ENCODE peak calls at places on chromosomes 7 and 10, in ten cellular contexts. One of them, this sample, is unnamed.

GRCh38 chr10:127313996-127314700 is 117.8 kb upstream of the INSYN2A start:
- DNase-seq in MM.1S: no peak
- DNase-seq in HepG2: no peak
- DNase-seq in breast epithelium: no peak
- DNase-seq in OCI-LY7: no peak
- DNase-seq in gastrocnemius medialis: no peak
- DNase-seq in left ventricle myocardium inferior: no peak
- DNase-seq in heart left ventricle: no peak
- DNase-seq in coronary artery: no peak
- DNase-seq in adrenal gland: no peak
- DNase-seq in this sample: no peak

GRCh38 chr10:79142064-79142491 is 73.3 kb downstream of the ZMIZ1 start:
- DNase-seq in MM.1S: no peak
- DNase-seq in HepG2: no peak
- DNase-seq in breast epithelium: no peak
- DNase-seq in OCI-LY7: no peak
- DNase-seq in gastrocnemius medialis: no peak
- DNase-seq in left ventricle myocardium inferior: no peak
- DNase-seq in heart left ventricle: no peak
- DNase-seq in coronary artery: no peak
- DNase-seq in adrenal gland: no peak
- DNase-seq in this sample: no peak

GRCh38 chr7:155375337-155376277 is 77.9 kb downstream of the INSIG1 start:
- DNase-seq in MM.1S: no peak
- DNase-seq in HepG2: no peak
- DNase-seq in breast epithelium: no peak
- DNase-seq in OCI-LY7: no peak
- DNase-seq in gastrocnemius medialis: no peak
- DNase-seq in left ventricle myocardium inferior: no peak
- DNase-seq in heart left ventricle: no peak
- DNase-seq in coronary artery: no peak
- DNase-seq in adrenal gland: no peak
- DNase-seq in this sample: no peak

GRCh38 chr7:1114505-1114904 is 26.6 kb downstream of the GPER1 start:
- DNase-seq in MM.1S: no peak
- DNase-seq in HepG2: no peak
- DNase-seq in breast epithelium: peak
- DNase-seq in OCI-LY7: no peak
- DNase-seq in gastrocnemius medialis: no peak
- DNase-seq in left ventricle myocardium inferior: peak
- DNase-seq in heart left ventricle: no peak
- DNase-seq in coronary artery: no peak
- DNase-seq in adrenal gland: no peak
- DNase-seq in this sample: no peak

GRCh38 chr7:29039747-29040569 is 81.8 kb upstream of the TRIL start:
- DNase-seq in MM.1S: no peak
- DNase-seq in HepG2: no peak
- DNase-seq in breast epithelium: no peak
- DNase-seq in OCI-LY7: no peak
- DNase-seq in gastrocnemius medialis: no peak
- DNase-seq in left ventricle myocardium inferior: no peak
- DNase-seq in heart left ventricle: no peak
- DNase-seq in coronary artery: no peak
- DNase-seq in adrenal gland: no peak
- DNase-seq in this sample: no peak

GRCh38 chr7:134514106-134514505 is 13.3 kb upstream of the AKR1B10 start:
- DNase-seq in MM.1S: no peak
- DNase-seq in HepG2: no peak
- DNase-seq in breast epithelium: no peak
- DNase-seq in OCI-LY7: no peak
- DNase-seq in gastrocnemius medialis: no peak
- DNase-seq in left ventricle myocardium inferior: no peak
- DNase-seq in heart left ventricle: no peak
- DNase-seq in coronary artery: no peak
- DNase-seq in adrenal gland: no peak
- DNase-seq in this sample: no peak

GRCh38 chr10:103180491-103180890 is 12.6 kb downstream of the NT5C2 start:
- DNase-seq in MM.1S: no peak
- DNase-seq in HepG2: no peak
- DNase-seq in breast epithelium: no peak
- DNase-seq in OCI-LY7: peak
- DNase-seq in gastrocnemius medialis: no peak
- DNase-seq in left ventricle myocardium inferior: no peak
- DNase-seq in heart left ventricle: no peak
- DNase-seq in coronary artery: no peak
- DNase-seq in adrenal gland: no peak
- DNase-seq in this sample: no peak

GRCh38 chr10:114758331-114758730 is 63.2 kb upstream of the FHIP2A start:
- DNase-seq in MM.1S: no peak
- DNase-seq in HepG2: no peak
- DNase-seq in breast epithelium: no peak
- DNase-seq in OCI-LY7: no peak
- DNase-seq in gastrocnemius medialis: no peak
- DNase-seq in left ventricle myocardium inferior: no peak
- DNase-seq in heart left ventricle: no peak
- DNase-seq in coronary artery: no peak
- DNase-seq in adrenal gland: no peak
- DNase-seq in this sample: no peak

GRCh38 chr7:91230503-91230902 is 33.7 kb upstream of the FZD1 start:
- DNase-seq in MM.1S: no peak
- DNase-seq in HepG2: no peak
- DNase-seq in breast epithelium: no peak
- DNase-seq in OCI-LY7: no peak
- DNase-seq in gastrocnemius medialis: no peak
- DNase-seq in left ventricle myocardium inferior: no peak
- DNase-seq in heart left ventricle: no peak
- DNase-seq in coronary artery: no peak
- DNase-seq in adrenal gland: no peak
- DNase-seq in this sample: no peak

GRCh38 chr7:6648815-6649104 is 11.6 kb downstream of the ZNF316 start:
- DNase-seq in MM.1S: no peak
- DNase-seq in HepG2: no peak
- DNase-seq in breast epithelium: no peak
- DNase-seq in OCI-LY7: no peak
- DNase-seq in gastrocnemius medialis: no peak
- DNase-seq in left ventricle myocardium inferior: no peak
- DNase-seq in heart left ventricle: no peak
- DNase-seq in coronary artery: peak
- DNase-seq in adrenal gland: no peak
- DNase-seq in this sample: no peak

GRCh38 chr10:111344804-111345203 is 268.0 kb downstream of the ADRA2A start:
- DNase-seq in MM.1S: peak
- DNase-seq in HepG2: no peak
- DNase-seq in breast epithelium: no peak
- DNase-seq in OCI-LY7: peak
- DNase-seq in gastrocnemius medialis: no peak
- DNase-seq in left ventricle myocardium inferior: no peak
- DNase-seq in heart left ventricle: no peak
- DNase-seq in coronary artery: no peak
- DNase-seq in adrenal gland: no peak
- DNase-seq in this sample: no peak

GRCh38 chr7:27560706-27561235 is 101.9 kb downstream of the HIBADH start:
- DNase-seq in MM.1S: no peak
- DNase-seq in HepG2: no peak
- DNase-seq in breast epithelium: no peak
- DNase-seq in OCI-LY7: no peak
- DNase-seq in gastrocnemius medialis: no peak
- DNase-seq in left ventricle myocardium inferior: no peak
- DNase-seq in heart left ventricle: no peak
- DNase-seq in coronary artery: no peak
- DNase-seq in adrenal gland: no peak
- DNase-seq in this sample: no peak

GRCh38 chr10:71747039-71747807 is 26.1 kb downstream of the VSIR start:
- DNase-seq in MM.1S: no peak
- DNase-seq in HepG2: no peak
- DNase-seq in breast epithelium: no peak
- DNase-seq in OCI-LY7: no peak
- DNase-seq in gastrocnemius medialis: no peak
- DNase-seq in left ventricle myocardium inferior: no peak
- DNase-seq in heart left ventricle: no peak
- DNase-seq in coronary artery: no peak
- DNase-seq in adrenal gland: no peak
- DNase-seq in this sample: no peak
- H3K4me3 ChIP-seq in MM.1S: no peak
- H3K4me3 ChIP-seq in HepG2: no peak
- H3K4me3 ChIP-seq in breast epithelium: no peak
- H3K4me3 ChIP-seq in OCI-LY7: no peak
- H3K4me3 ChIP-seq in gastrocnemius medialis: no peak
- H3K4me3 ChIP-seq in left ventricle myocardium inferior: no peak
- H3K4me3 ChIP-seq in heart left ventricle: no peak
- H3K4me3 ChIP-seq in coronary artery: no peak
- H3K4me3 ChIP-seq in adrenal gland: no peak
- H3K4me3 ChIP-seq in this sample: no peak

DNA sequence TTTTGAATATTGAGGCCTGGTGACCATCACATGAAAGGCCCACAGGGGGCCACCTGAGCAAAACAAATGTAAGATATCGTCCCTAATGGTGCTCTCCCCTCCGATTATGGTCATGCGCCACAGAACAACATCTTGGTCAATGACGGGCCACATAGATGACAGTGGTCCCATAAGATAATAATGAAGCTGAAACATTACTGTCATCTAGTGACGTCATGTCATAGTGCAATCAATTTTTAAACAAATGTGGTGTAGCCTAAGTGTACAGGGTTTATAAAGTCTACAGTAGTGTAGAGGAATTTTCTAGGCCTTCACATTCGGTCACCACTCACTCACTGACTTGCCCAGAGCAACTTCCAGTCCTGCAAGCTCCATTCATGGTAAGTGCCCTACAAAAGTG is 36.8 kb downstream of the JCAD start:
- DNase-seq in MM.1S: no peak
- DNase-seq in HepG2: no peak
- DNase-seq in breast epithelium: no peak
- DNase-seq in OCI-LY7: no peak
- DNase-seq in gastrocnemius medialis: no peak
- DNase-seq in left ventricle myocardium inferior: no peak
- DNase-seq in heart left ventricle: no peak
- DNase-seq in coronary artery: no peak
- DNase-seq in adrenal gland: no peak
- DNase-seq in this sample: no peak
- TF ChIP-seq CTCF in MM.1S: no peak
- TF ChIP-seq CTCF in HepG2: no peak
- TF ChIP-seq CTCF in breast epithelium: no peak
- TF ChIP-seq CTCF in OCI-LY7: no peak
- TF ChIP-seq CTCF in gastrocnemius medialis: peak
- TF ChIP-seq CTCF in left ventricle myocardium inferior: peak
- TF ChIP-seq CTCF in heart left ventricle: no peak
- TF ChIP-seq CTCF in coronary artery: no peak
- TF ChIP-seq CTCF in adrenal gland: no peak
- TF ChIP-seq CTCF in this sample: no peak

GRCh38 chr7:105808209-105808608 is 68.2 kb downstream of the ATXN7L1 start:
- DNase-seq in MM.1S: no peak
- DNase-seq in HepG2: no peak
- DNase-seq in breast epithelium: no peak
- DNase-seq in OCI-LY7: no peak
- DNase-seq in gastrocnemius medialis: no peak
- DNase-seq in left ventricle myocardium inferior: no peak
- DNase-seq in heart left ventricle: no peak
- DNase-seq in coronary artery: peak
- DNase-seq in adrenal gland: no peak
- DNase-seq in this sample: no peak

GRCh38 chr7:105806592-105807266 is 69.7 kb downstream of the ATXN7L1 start:
- DNase-seq in MM.1S: no peak
- DNase-seq in HepG2: no peak
- DNase-seq in breast epithelium: no peak
- DNase-seq in OCI-LY7: peak
- DNase-seq in gastrocnemius medialis: no peak
- DNase-seq in left ventricle myocardium inferior: no peak
- DNase-seq in heart left ventricle: no peak
- DNase-seq in coronary artery: peak
- DNase-seq in adrenal gland: peak
- DNase-seq in this sample: no peak

GRCh38 chr7:105807363-105807762 is 69.0 kb downstream of the ATXN7L1 start:
- DNase-seq in MM.1S: no peak
- DNase-seq in HepG2: no peak
- DNase-seq in breast epithelium: no peak
- DNase-seq in OCI-LY7: no peak
- DNase-seq in gastrocnemius medialis: no peak
- DNase-seq in left ventricle myocardium inferior: no peak
- DNase-seq in heart left ventricle: no peak
- DNase-seq in coronary artery: peak
- DNase-seq in adrenal gland: no peak
- DNase-seq in this sample: no peak

GRCh38 chr7:105810556-105810955 is 65.8 kb downstream of the ATXN7L1 start:
- DNase-seq in MM.1S: no peak
- DNase-seq in HepG2: no peak
- DNase-seq in breast epithelium: no peak
- DNase-seq in OCI-LY7: no peak
- DNase-seq in gastrocnemius medialis: no peak
- DNase-seq in left ventricle myocardium inferior: no peak
- DNase-seq in heart left ventricle: no peak
- DNase-seq in coronary artery: peak
- DNase-seq in adrenal gland: no peak
- DNase-seq in this sample: no peak

GRCh38 chr7:105808703-105809590 is 67.5 kb downstream of the ATXN7L1 start:
- DNase-seq in MM.1S: peak
- DNase-seq in HepG2: no peak
- DNase-seq in breast epithelium: no peak
- DNase-seq in OCI-LY7: peak
- DNase-seq in gastrocnemius medialis: no peak
- DNase-seq in left ventricle myocardium inferior: no peak
- DNase-seq in heart left ventricle: no peak
- DNase-seq in coronary artery: peak
- DNase-seq in adrenal gland: no peak
- DNase-seq in this sample: no peak
- H3K27ac ChIP-seq in MM.1S: peak
- H3K27ac ChIP-seq in HepG2: no peak
- H3K27ac ChIP-seq in breast epithelium: no peak
- H3K27ac ChIP-seq in OCI-LY7: no peak
- H3K27ac ChIP-seq in gastrocnemius medialis: no peak
- H3K27ac ChIP-seq in left ventricle myocardium inferior: no peak
- H3K27ac ChIP-seq in heart left ventricle: no peak
- H3K27ac ChIP-seq in coronary artery: no peak
- H3K27ac ChIP-seq in adrenal gland: no peak
- H3K27ac ChIP-seq in this sample: no peak

GRCh38 chr10:85795460-85795859 is 571.1 kb downstream of the GRID1 start:
- DNase-seq in MM.1S: no peak
- DNase-seq in HepG2: no peak
- DNase-seq in breast epithelium: no peak
- DNase-seq in OCI-LY7: no peak
- DNase-seq in gastrocnemius medialis: no peak
- DNase-seq in left ventricle myocardium inferior: no peak
- DNase-seq in heart left ventricle: no peak
- DNase-seq in coronary artery: no peak
- DNase-seq in adrenal gland: no peak
- DNase-seq in this sample: no peak
- H3K4me3 ChIP-seq in MM.1S: no peak
- H3K4me3 ChIP-seq in HepG2: no peak
- H3K4me3 ChIP-seq in breast epithelium: no peak
- H3K4me3 ChIP-seq in OCI-LY7: no peak
- H3K4me3 ChIP-seq in gastrocnemius medialis: no peak
- H3K4me3 ChIP-seq in left ventricle myocardium inferior: no peak
- H3K4me3 ChIP-seq in heart left ventricle: no peak
- H3K4me3 ChIP-seq in coronary artery: no peak
- H3K4me3 ChIP-seq in adrenal gland: no peak
- H3K4me3 ChIP-seq in this sample: no peak